ENCODE peak calls at places on chromosomes 13 and 19, in six cellular contexts. One of them, this sample, is unnamed.

GRCh38 chr13:99366075-99366987 is 59.1 kb upstream of the GPR183 start:
- DNase-seq in stromal cell of bone marrow: no peak
- DNase-seq in GM10248: no peak
- DNase-seq in hepatic stellate cell: no peak
- DNase-seq in mesenchymal stem cell: no peak
- DNase-seq in coronary artery: no peak
- DNase-seq in this sample: no peak

GRCh38 chr13:39515231-39515630 is 87.8 kb downstream of the LHFPL6 start:
- DNase-seq in GM10248: no peak
- DNase-seq in hepatic stellate cell: no peak
- DNase-seq in coronary artery: no peak
- DNase-seq in stromal cell of bone marrow: no peak
- DNase-seq in mesenchymal stem cell: no peak
- DNase-seq in this sample: no peak

GRCh38 chr13:65095118-65095517 is 2135.0 kb downstream of the PCDH9 start:
- DNase-seq in hepatic stellate cell: no peak
- DNase-seq in stromal cell of bone marrow: no peak
- DNase-seq in mesenchymal stem cell: no peak
- DNase-seq in GM10248: no peak
- DNase-seq in coronary artery: no peak
- DNase-seq in this sample: no peak

GRCh38 chr13:21668665-21669599 is 1.9 kb upstream of the FGF9 start:
- DNase-seq in mesenchymal stem cell: peak
- DNase-seq in hepatic stellate cell: no peak
- DNase-seq in stromal cell of bone marrow: no peak
- DNase-seq in GM10248: peak
- DNase-seq in coronary artery: no peak
- DNase-seq in this sample: no peak

GRCh38 chr19:2283835-2284507 is 2.0 kb upstream of the PEAK3 start:
- DNase-seq in coronary artery: no peak
- DNase-seq in GM10248: no peak
- DNase-seq in stromal cell of bone marrow: no peak
- DNase-seq in mesenchymal stem cell: no peak
- DNase-seq in hepatic stellate cell: no peak
- DNase-seq in this sample: no peak

GRCh38 chr13:35470671-35471465 is 5.6 kb downstream of the MAB21L1 start:
- DNase-seq in mesenchymal stem cell: peak
- DNase-seq in GM10248: no peak
- DNase-seq in hepatic stellate cell: peak
- DNase-seq in stromal cell of bone marrow: no peak
- DNase-seq in coronary artery: no peak
- DNase-seq in this sample: no peak

GRCh38 chr19:28961772-28962500 is 251.0 kb downstream of the UQCRFS1 start:
- DNase-seq in coronary artery: no peak
- DNase-seq in stromal cell of bone marrow: no peak
- DNase-seq in GM10248: no peak
- DNase-seq in mesenchymal stem cell: no peak
- DNase-seq in hepatic stellate cell: peak
- DNase-seq in this sample: peak

GRCh38 chr19:50329146-50329925 is at the start of gene KCNC3:
- DNase-seq in coronary artery: peak
- DNase-seq in stromal cell of bone marrow: peak
- DNase-seq in GM10248: peak
- DNase-seq in hepatic stellate cell: peak
- DNase-seq in mesenchymal stem cell: peak
- DNase-seq in this sample: peak

GRCh38 chr13:25958983-25959382 is 92.8 kb downstream of the SHISA2 start:
- DNase-seq in coronary artery: no peak
- DNase-seq in stromal cell of bone marrow: no peak
- DNase-seq in GM10248: no peak
- DNase-seq in hepatic stellate cell: no peak
- DNase-seq in mesenchymal stem cell: no peak
- DNase-seq in this sample: no peak

GRCh38 chr19:49492573-49493411 is 3.4 kb upstream of the RPS11 start:
- DNase-seq in stromal cell of bone marrow: no peak
- DNase-seq in coronary artery: no peak
- DNase-seq in GM10248: no peak
- DNase-seq in mesenchymal stem cell: peak
- DNase-seq in hepatic stellate cell: no peak
- DNase-seq in this sample: no peak

GRCh38 chr19:13881692-13882418 is 4.9 kb downstream of the NANOS3 start:
- DNase-seq in mesenchymal stem cell: peak
- DNase-seq in GM10248: peak
- DNase-seq in coronary artery: no peak
- DNase-seq in stromal cell of bone marrow: peak
- DNase-seq in hepatic stellate cell: peak
- DNase-seq in this sample: no peak

GRCh38 chr19:11848594-11849263 is at the start of gene ZNF439:
- DNase-seq in mesenchymal stem cell: no peak
- DNase-seq in stromal cell of bone marrow: peak
- DNase-seq in GM10248: peak
- DNase-seq in hepatic stellate cell: peak
- DNase-seq in coronary artery: peak
- DNase-seq in this sample: peak

GRCh38 chr13:61700663-61701062 is 285.0 kb upstream of the PCDH20 start:
- DNase-seq in coronary artery: no peak
- DNase-seq in stromal cell of bone marrow: no peak
- DNase-seq in GM10248: no peak
- DNase-seq in hepatic stellate cell: no peak
- DNase-seq in mesenchymal stem cell: no peak
- DNase-seq in this sample: no peak

GRCh38 chr19:3506384-3507340 is 551 bp downstream of the FZR1 start:
- DNase-seq in mesenchymal stem cell: peak
- DNase-seq in coronary artery: peak
- DNase-seq in GM10248: peak
- DNase-seq in stromal cell of bone marrow: no peak
- DNase-seq in hepatic stellate cell: peak
- DNase-seq in this sample: no peak

GRCh38 chr13:114007566-114007965 is 33.7 kb upstream of the C13orf46 start:
- DNase-seq in stromal cell of bone marrow: no peak
- DNase-seq in coronary artery: no peak
- DNase-seq in hepatic stellate cell: no peak
- DNase-seq in GM10248: no peak
- DNase-seq in mesenchymal stem cell: no peak
- DNase-seq in this sample: no peak

GRCh38 chr13:92547256-92547655 is 679.4 kb upstream of the GPC6 start:
- DNase-seq in hepatic stellate cell: no peak
- DNase-seq in coronary artery: no peak
- DNase-seq in stromal cell of bone marrow: no peak
- DNase-seq in GM10248: no peak
- DNase-seq in mesenchymal stem cell: peak
- DNase-seq in this sample: no peak

GRCh38 chr19:33064778-33065550 is at the start of gene RHPN2:
- DNase-seq in GM10248: peak
- DNase-seq in hepatic stellate cell: peak
- DNase-seq in coronary artery: no peak
- DNase-seq in mesenchymal stem cell: peak
- DNase-seq in stromal cell of bone marrow: peak
- DNase-seq in this sample: no peak

GRCh38 chr19:1765182-1765903 is 12.0 kb downstream of the ONECUT3 start:
- DNase-seq in coronary artery: no peak
- DNase-seq in stromal cell of bone marrow: no peak
- DNase-seq in hepatic stellate cell: no peak
- DNase-seq in GM10248: no peak
- DNase-seq in mesenchymal stem cell: no peak
- DNase-seq in this sample: no peak

GRCh38 chr19:33879818-33880575 is 83.3 kb downstream of the KCTD15 start:
- DNase-seq in stromal cell of bone marrow: no peak
- DNase-seq in coronary artery: no peak
- DNase-seq in hepatic stellate cell: no peak
- DNase-seq in mesenchymal stem cell: no peak
- DNase-seq in GM10248: no peak
- DNase-seq in this sample: no peak

GRCh38 chr13:113763961-113764792 is 5.2 kb downstream of the TMEM255B start:
- DNase-seq in hepatic stellate cell: no peak
- DNase-seq in stromal cell of bone marrow: no peak
- DNase-seq in coronary artery: no peak
- DNase-seq in mesenchymal stem cell: no peak
- DNase-seq in GM10248: no peak
- DNase-seq in this sample: no peak

GRCh38 chr19:42351079-42351735 is 25.8 kb downstream of the MEGF8 start:
- DNase-seq in mesenchymal stem cell: no peak
- DNase-seq in GM10248: no peak
- DNase-seq in stromal cell of bone marrow: no peak
- DNase-seq in coronary artery: no peak
- DNase-seq in hepatic stellate cell: no peak
- DNase-seq in this sample: no peak

GRCh38 chr13:49690133-49690989 is 925 bp downstream of the EBPL start:
- DNase-seq in stromal cell of bone marrow: no peak
- DNase-seq in coronary artery: no peak
- DNase-seq in mesenchymal stem cell: peak
- DNase-seq in GM10248: no peak
- DNase-seq in hepatic stellate cell: peak
- DNase-seq in this sample: peak

GRCh38 chr19:18649371-18650047 is 12.7 kb downstream of the KLHL26 start:
- DNase-seq in hepatic stellate cell: no peak
- DNase-seq in mesenchymal stem cell: peak
- DNase-seq in GM10248: peak
- DNase-seq in coronary artery: peak
- DNase-seq in stromal cell of bone marrow: peak
- DNase-seq in this sample: no peak

GRCh38 chr13:42271337-42272114 is 426 bp upstream of the AKAP11 start:
- DNase-seq in GM10248: peak
- DNase-seq in coronary artery: peak
- DNase-seq in mesenchymal stem cell: peak
- DNase-seq in hepatic stellate cell: peak
- DNase-seq in stromal cell of bone marrow: peak
- DNase-seq in this sample: peak

GRCh38 chr19:5823579-5824281 is 15.8 kb downstream of the FUT6 start:
- DNase-seq in hepatic stellate cell: no peak
- DNase-seq in stromal cell of bone marrow: no peak
- DNase-seq in coronary artery: no peak
- DNase-seq in GM10248: no peak
- DNase-seq in mesenchymal stem cell: peak
- DNase-seq in this sample: no peak

GRCh38 chr13:31267126-31267784 is 67.5 kb downstream of the B3GLCT start:
- DNase-seq in mesenchymal stem cell: no peak
- DNase-seq in stromal cell of bone marrow: no peak
- DNase-seq in hepatic stellate cell: no peak
- DNase-seq in GM10248: no peak
- DNase-seq in coronary artery: no peak
- DNase-seq in this sample: no peak

GRCh38 chr13:110015253-110015652 is 228.9 kb upstream of the IRS2 start:
- DNase-seq in coronary artery: no peak
- DNase-seq in GM10248: no peak
- DNase-seq in hepatic stellate cell: no peak
- DNase-seq in stromal cell of bone marrow: peak
- DNase-seq in mesenchymal stem cell: no peak
- DNase-seq in this sample: no peak

GRCh38 chr19:48553676-48554384 is 1.9 kb downstream of the SULT2B1 start:
- DNase-seq in mesenchymal stem cell: peak
- DNase-seq in coronary artery: no peak
- DNase-seq in stromal cell of bone marrow: peak
- DNase-seq in hepatic stellate cell: peak
- DNase-seq in GM10248: no peak
- DNase-seq in this sample: no peak

GRCh38 chr13:84362777-84363176 is 480.5 kb upstream of the SLITRK1 start:
- DNase-seq in stromal cell of bone marrow: peak
- DNase-seq in mesenchymal stem cell: no peak
- DNase-seq in GM10248: no peak
- DNase-seq in hepatic stellate cell: peak
- DNase-seq in coronary artery: no peak
- DNase-seq in this sample: no peak

GRCh38 chr19:661427-662196 is 1.4 kb downstream of the RNF126 start:
- DNase-seq in coronary artery: no peak
- DNase-seq in GM10248: peak
- DNase-seq in hepatic stellate cell: peak
- DNase-seq in mesenchymal stem cell: peak
- DNase-seq in stromal cell of bone marrow: no peak
- DNase-seq in this sample: no peak

GRCh38 chr13:113906566-113906965 is 42.7 kb upstream of the GAS6 start:
- DNase-seq in hepatic stellate cell: no peak
- DNase-seq in mesenchymal stem cell: no peak
- DNase-seq in coronary artery: peak
- DNase-seq in stromal cell of bone marrow: no peak
- DNase-seq in GM10248: no peak
- DNase-seq in this sample: no peak

GRCh38 chr19:51324082-51324481 is 12.6 kb downstream of the IGLON5 start:
- DNase-seq in mesenchymal stem cell: no peak
- DNase-seq in coronary artery: no peak
- DNase-seq in stromal cell of bone marrow: no peak
- DNase-seq in hepatic stellate cell: no peak
- DNase-seq in GM10248: no peak
- DNase-seq in this sample: no peak

GRCh38 chr13:43411741-43412140 is 375.0 kb downstream of the ENOX1 start:
- DNase-seq in GM10248: no peak
- DNase-seq in coronary artery: no peak
- DNase-seq in stromal cell of bone marrow: no peak
- DNase-seq in mesenchymal stem cell: no peak
- DNase-seq in hepatic stellate cell: no peak
- DNase-seq in this sample: no peak

GRCh38 chr13:94858856-94859811 is 146.8 kb upstream of the SOX21 start:
- DNase-seq in hepatic stellate cell: no peak
- DNase-seq in coronary artery: no peak
- DNase-seq in mesenchymal stem cell: peak
- DNase-seq in GM10248: no peak
- DNase-seq in stromal cell of bone marrow: no peak
- DNase-seq in this sample: peak

GRCh38 chr13:85223883-85224656 is 575.1 kb downstream of the SLITRK6 start:
- DNase-seq in hepatic stellate cell: no peak
- DNase-seq in coronary artery: no peak
- DNase-seq in mesenchymal stem cell: peak
- DNase-seq in stromal cell of bone marrow: no peak
- DNase-seq in GM10248: no peak
- DNase-seq in this sample: no peak

GRCh38 chr19:13526552-13526951 is 20.3 kb upstream of the CACNA1A start:
- DNase-seq in GM10248: no peak
- DNase-seq in stromal cell of bone marrow: peak
- DNase-seq in coronary artery: no peak
- DNase-seq in hepatic stellate cell: no peak
- DNase-seq in mesenchymal stem cell: no peak
- DNase-seq in this sample: no peak

GRCh38 chr13:54033323-54033861 is 1004.8 kb downstream of the OLFM4 start:
- DNase-seq in coronary artery: no peak
- DNase-seq in stromal cell of bone marrow: no peak
- DNase-seq in GM10248: no peak
- DNase-seq in hepatic stellate cell: no peak
- DNase-seq in mesenchymal stem cell: no peak
- DNase-seq in this sample: no peak

GRCh38 chr13:80339578-80339840 is 1.4 kb downstream of the SPRY2 start:
- DNase-seq in coronary artery: no peak
- DNase-seq in stromal cell of bone marrow: no peak
- DNase-seq in mesenchymal stem cell: no peak
- DNase-seq in hepatic stellate cell: no peak
- DNase-seq in GM10248: no peak
- DNase-seq in this sample: no peak

GRCh38 chr19:42386974-42387707 is 3.0 kb downstream of the CNFN start:
- DNase-seq in mesenchymal stem cell: peak
- DNase-seq in coronary artery: no peak
- DNase-seq in hepatic stellate cell: peak
- DNase-seq in stromal cell of bone marrow: no peak
- DNase-seq in GM10248: peak
- DNase-seq in this sample: no peak

GRCh38 chr13:43908156-43909126 is 28.7 kb downstream of the LACC1 start:
- DNase-seq in coronary artery: no peak
- DNase-seq in GM10248: no peak
- DNase-seq in mesenchymal stem cell: peak
- DNase-seq in hepatic stellate cell: peak
- DNase-seq in stromal cell of bone marrow: peak
- DNase-seq in this sample: no peak